ENCODE peak calls at places on chromosomes 4 and X, in five cellular contexts. K is K562, D is H1, C is IMR-90, T is HepG2. L is an unnamed sample.

GRCh38 chrX:22141061-22141460 is 108.9 kb downstream of the PHEX start:
- DNase-seq in T (no peak), D (no peak), C (no peak), K (no peak), L (no peak)

GRCh38 chr4:105453550-105454201 is 20.2 kb downstream of the PPA2 start:
- DNase-seq in T (no peak), C (no peak), D (no peak), K (no peak), L (no peak)

GRCh38 chr4:137393043-137393442 is 139.3 kb downstream of the PCDH18 start:
- DNase-seq in D (no peak), T (no peak), K (no peak), C (no peak), L (no peak)

GRCh38 chrX:63686878-63687714 is 97.9 kb downstream of the ARHGEF9 start:
- DNase-seq in T (peak), K (peak), D (peak), C (peak), L (peak)

GRCh38 chrX:136636121-136636520 is 11.8 kb upstream of the CD40LG start:
- DNase-seq in D (no peak), K (no peak), T (no peak), C (no peak), L (no peak)

GRCh38 chr4:15402974-15403373 is 24.9 kb upstream of the C1QTNF7 start:
- DNase-seq in D (no peak), T (no peak), K (no peak), C (no peak), L (no peak)

GRCh38 chr4:151284534-151285245 is 7.7 kb downstream of the PRSS48 start:
- DNase-seq in K (no peak), D (no peak), T (no peak), C (no peak), L (no peak)

GRCh38 chr4:146132445-146132844 is 43.1 kb upstream of the LSM6 start:
- DNase-seq in K (no peak), C (no peak), D (no peak), T (no peak), L (no peak)

GRCh38 chr4:100778431-100778830 is 260.6 kb upstream of the EMCN start:
- DNase-seq in K (no peak), C (no peak), T (no peak), D (no peak), L (no peak)

GRCh38 chr4:150986085-150986484 is 29.0 kb downstream of the LRBA start:
- DNase-seq in C (no peak), T (no peak), D (no peak), K (no peak), L (no peak)

GRCh38 chrX:7219153-7219705 is 71.3 kb upstream of the PUDP start:
- DNase-seq in T (peak), K (no peak), C (no peak), D (no peak), L (no peak)

GRCh38 chr4:13558881-13559280 is 14.6 kb upstream of the NKX3-2 start:
- DNase-seq in T (no peak), K (no peak), C (no peak), D (no peak), L (no peak)

GRCh38 chr4:99359480-99360204 is 7.1 kb upstream of the ADH1C start:
- DNase-seq in T (no peak), K (no peak), D (no peak), C (no peak), L (no peak)

GRCh38 chrX:153644356-153645125 is 2.5 kb upstream of the DUSP9 start:
- DNase-seq in C (no peak), D (no peak), T (no peak), K (no peak), L (peak)

GRCh38 chr4:113474017-113474416 is 287.5 kb downstream of the CAMK2D start:
- DNase-seq in C (peak), K (no peak), T (no peak), D (no peak), L (no peak)

GRCh38 chrX:34764842-34765241 is 107.8 kb upstream of the TMEM47 start:
- DNase-seq in C (no peak), K (no peak), D (peak), T (no peak), L (no peak)

GRCh38 chr4:99816611-99817309 is at the start of gene DAPP1:
- DNase-seq in T (no peak), D (no peak), K (no peak), C (no peak), L (no peak)

GRCh38 chr4:21184788-21185187 is 484.5 kb downstream of the PACRGL start:
- DNase-seq in K (no peak), T (no peak), D (no peak), C (no peak), L (no peak)

GRCh38 chrX:139203681-139204575 is 326.6 kb upstream of the F9 start:
- DNase-seq in D (no peak), T (no peak), C (no peak), K (peak), L (no peak)

GRCh38 chrX:53281321-53281822 is at the start of gene IQSEC2:
- DNase-seq in K (peak), C (peak), D (peak), T (no peak), L (peak)

GRCh38 chrX:152813211-152813610 is 17.3 kb downstream of the CETN2 start:
- DNase-seq in T (no peak), D (no peak), C (no peak), K (no peak), L (no peak)

GRCh38 chr4:124940387-124940786 is 227.9 kb upstream of the ANKRD50 start:
- DNase-seq in T (no peak), K (no peak), D (no peak), C (peak), L (peak)

GRCh38 chrX:42237956-42238355 is 314.6 kb upstream of the CASK start:
- DNase-seq in T (no peak), D (no peak), C (peak), K (no peak), L (no peak)

GRCh38 chrX:112967341-112967740 is 126.7 kb upstream of the AMOT start:
- DNase-seq in K (no peak), D (no peak), C (no peak), T (peak), L (no peak)

GRCh38 chrX:123833387-123833786 is 26.5 kb upstream of the XIAP start:
- DNase-seq in K (peak), D (peak), T (peak), C (peak), L (peak)

GRCh38 chrX:111447298-111447697 is 35.3 kb upstream of the DCX start:
- DNase-seq in D (no peak), K (peak), C (no peak), T (peak), L (peak)

GRCh38 chr4:27764526-27764837 is 903.8 kb downstream of the STIM2 start:
- DNase-seq in D (no peak), T (no peak), K (no peak), C (no peak), L (no peak)

GRCh38 chr4:113636877-113637276 is 124.7 kb downstream of the CAMK2D start:
- DNase-seq in C (peak), K (peak), T (no peak), D (no peak), L (no peak)

GRCh38 chr4:99763635-99764101 is 53.0 kb upstream of the DAPP1 start:
- DNase-seq in K (no peak), D (no peak), T (no peak), C (peak), L (peak)

GRCh38 chr4:83118869-83119268 is 4.3 kb upstream of the PLAC8 start:
- DNase-seq in C (no peak), K (no peak), D (no peak), T (no peak), L (no peak)

GRCh38 chr4:129822708-129823504 is 727.0 kb downstream of the C4orf33 start:
- DNase-seq in D (no peak), T (no peak), K (no peak), C (no peak), L (no peak)

DNA sequence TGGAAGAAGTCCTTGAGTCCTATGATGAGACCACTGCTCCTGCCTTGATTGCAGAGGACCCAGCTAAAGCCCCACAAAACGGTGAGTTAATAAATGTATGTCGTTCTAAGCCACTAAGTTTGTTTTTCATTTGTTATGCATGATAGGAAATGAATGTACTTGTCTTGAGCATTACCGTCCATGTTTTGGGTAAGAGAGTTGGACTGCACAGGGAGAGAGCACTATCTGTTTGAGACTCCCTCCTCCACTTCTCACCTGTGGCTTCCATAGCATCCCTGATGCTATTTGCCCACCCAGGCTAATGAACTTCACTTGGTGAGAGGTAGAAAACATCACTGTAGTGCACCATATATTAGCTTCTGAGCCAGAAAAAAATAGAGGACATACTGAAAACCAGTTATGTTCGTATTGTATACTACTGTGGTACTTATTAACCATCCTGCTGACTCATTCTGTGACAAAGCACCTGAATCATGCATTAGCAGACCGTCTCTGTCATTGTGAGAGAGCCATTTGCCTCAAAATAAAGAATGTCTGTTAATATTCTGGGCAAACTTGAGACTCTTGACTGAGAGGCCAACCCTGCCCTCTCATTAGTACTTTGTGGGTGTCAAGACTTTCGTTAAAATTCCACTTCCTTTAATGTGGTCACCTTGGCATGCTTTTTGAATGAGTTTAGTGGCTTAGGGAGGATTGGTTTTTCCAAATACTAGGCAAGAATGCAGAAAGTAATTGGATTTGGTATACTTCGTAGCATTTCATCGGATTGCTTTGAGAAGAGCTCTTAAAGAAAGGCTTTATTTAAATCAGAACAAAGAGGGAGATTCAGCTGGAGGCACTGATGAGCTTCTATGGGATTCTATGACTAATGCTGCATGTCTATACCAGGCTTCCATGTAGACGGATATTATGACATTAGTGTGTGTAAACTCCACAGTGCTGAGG is 99.3 kb upstream of the GRPR start:
- DNase-seq in T (peak), C (peak), K (no peak), D (no peak), L (peak)
- TF ChIP-seq MAFK in T (no peak), C (no peak), K (no peak), D (no peak), L (peak)

DNA sequence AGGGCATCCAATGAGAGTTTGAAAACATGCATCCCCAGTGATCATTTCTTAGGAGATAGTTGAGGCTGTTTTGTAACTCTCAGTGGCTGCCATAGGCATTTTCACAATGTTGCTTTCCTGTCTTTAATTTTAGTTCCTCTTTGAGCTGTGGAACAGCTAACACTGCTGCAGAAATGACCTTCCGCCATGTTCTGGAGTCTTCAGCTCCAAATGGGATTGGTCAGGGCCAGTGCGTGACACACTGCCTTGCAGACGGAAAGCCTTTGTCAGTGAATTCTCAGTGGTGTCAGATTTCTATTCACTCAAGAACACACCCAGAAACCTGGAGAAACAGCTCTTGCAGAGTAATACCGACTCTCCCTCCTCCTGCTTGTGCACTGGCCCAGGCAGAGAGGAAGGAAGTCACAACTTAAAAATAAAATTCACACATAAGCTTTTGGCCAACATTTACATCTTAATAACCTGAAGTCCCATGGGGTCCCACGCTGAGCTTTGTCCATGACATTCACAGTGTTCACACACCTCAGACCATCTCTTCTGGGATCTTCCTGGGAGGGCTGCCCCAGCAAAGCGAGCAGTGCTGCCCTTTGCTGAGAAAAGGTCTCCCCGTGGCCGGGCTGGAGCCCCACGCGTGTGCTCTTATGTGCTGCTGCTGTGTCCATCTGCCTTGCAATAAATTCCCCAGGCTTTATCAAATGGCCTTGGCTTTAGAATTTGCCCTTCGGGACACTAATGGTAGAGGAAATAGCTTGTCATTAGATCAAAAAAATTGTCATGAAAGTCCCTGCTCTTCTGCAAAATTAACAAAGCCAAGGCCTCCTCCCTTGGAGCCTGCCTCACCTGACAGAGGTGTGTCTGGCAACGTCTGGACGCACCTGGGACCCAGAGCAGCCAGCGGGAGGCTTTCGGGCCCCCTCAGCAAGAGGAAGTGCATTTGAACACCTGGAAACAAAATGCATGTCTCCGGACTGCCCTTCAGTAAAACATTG is 126.8 kb downstream of the IRF2 start:
- DNase-seq in D (no peak), K (peak), T (no peak), C (peak), L (no peak)
- TF ChIP-seq POLR2A in D (peak), K (no peak), T (peak), C (no peak), L (no peak)

GRCh38 chr4:53646792-53647191 is 55.5 kb upstream of the LNX1 start:
- DNase-seq in C (no peak), D (no peak), T (no peak), K (no peak), L (no peak)
- TF ChIP-seq MAFK in C (no peak), D (no peak), T (no peak), K (no peak), L (no peak)

GRCh38 chr4:185896832-185897475 is 85.0 kb upstream of the SORBS2 start:
- DNase-seq in D (no peak), C (no peak), K (no peak), T (no peak), L (no peak)
- TF ChIP-seq POLR2A in D (no peak), C (no peak), K (no peak), T (no peak), L (no peak)

GRCh38 chr4:175394213-175394612 is 417.9 kb downstream of the GPM6A start:
- DNase-seq in K (no peak), T (no peak), C (no peak), D (no peak), L (no peak)
- TF ChIP-seq MAFK in K (no peak), T (no peak), C (no peak), D (no peak), L (no peak)

L was measured in A549.